ENCODE peak calls at places on chromosomes 3 and 15, in five cellular contexts. L is neuronal stem cell, N is H9, O is mesenchymal stem cell, A is H1. F is an unnamed sample.

GRCh38 chr3:186915808-186916796 is 14.2 kb upstream of the ST6GAL1 start:
- DNase-seq in L (no peak), N (no peak), O (no peak), A (no peak), F (peak)

GRCh38 chr3:50275160-50275995 is 3.5 kb upstream of the LSMEM2 start:
- DNase-seq in L (no peak), N (peak), O (no peak), A (peak), F (no peak)

GRCh38 chr3:99474776-99475175 is 163.6 kb upstream of the COL8A1 start:
- DNase-seq in L (no peak), N (no peak), O (peak), A (no peak), F (no peak)

GRCh38 chr15:78322243-78322642 is 17.9 kb upstream of the CRABP1 start:
- DNase-seq in L (no peak), N (peak), O (peak), A (no peak), F (no peak)

GRCh38 chr3:187955076-187955952 is 198.6 kb upstream of the LPP start:
- DNase-seq in L (no peak), N (no peak), O (peak), A (no peak), F (peak)

GRCh38 chr3:154130540-154130939 is 9.3 kb downstream of the ARHGEF26 start:
- DNase-seq in L (no peak), N (no peak), O (no peak), A (no peak), F (no peak)

GRCh38 chr15:65365229-65365628 is 12.6 kb downstream of the IGDCC3 start:
- DNase-seq in L (no peak), N (peak), O (peak), A (peak), F (peak)

GRCh38 chr3:23663661-23664186 is 142.0 kb upstream of the UBE2E1 start:
- DNase-seq in L (no peak), N (no peak), O (no peak), A (no peak), F (no peak)

GRCh38 chr3:141498592-141499223 is 11.9 kb downstream of the RASA2 start:
- DNase-seq in L (no peak), N (no peak), O (peak), A (no peak), F (no peak)

GRCh38 chr15:82917252-82917651 is 35.3 kb downstream of the HOMER2 start:
- DNase-seq in L (no peak), N (no peak), O (no peak), A (no peak), F (no peak)

GRCh38 chr3:53956591-53956990 is 64.9 kb upstream of the SELENOK start:
- DNase-seq in L (no peak), N (no peak), O (no peak), A (no peak), F (no peak)

GRCh38 chr3:79517766-79518413 is 249.9 kb downstream of the ROBO1 start:
- DNase-seq in L (peak), N (no peak), O (peak), A (no peak), F (peak)

GRCh38 chr3:150247456-150247855 is 160.6 kb upstream of the TSC22D2 start:
- DNase-seq in L (no peak), N (no peak), O (no peak), A (no peak), F (no peak)

GRCh38 chr3:146498002-146498736 is 28.8 kb upstream of the PLSCR2 start:
- DNase-seq in L (no peak), N (no peak), O (no peak), A (no peak), F (no peak)

GRCh38 chr15:62412634-62413033 is 247.5 kb upstream of the C2CD4B start:
- DNase-seq in L (no peak), N (no peak), O (no peak), A (no peak), F (no peak)

GRCh38 chr3:9028134-9028533 is 64.9 kb upstream of the RAD18 start:
- DNase-seq in L (no peak), N (no peak), O (no peak), A (no peak), F (no peak)

DNA sequence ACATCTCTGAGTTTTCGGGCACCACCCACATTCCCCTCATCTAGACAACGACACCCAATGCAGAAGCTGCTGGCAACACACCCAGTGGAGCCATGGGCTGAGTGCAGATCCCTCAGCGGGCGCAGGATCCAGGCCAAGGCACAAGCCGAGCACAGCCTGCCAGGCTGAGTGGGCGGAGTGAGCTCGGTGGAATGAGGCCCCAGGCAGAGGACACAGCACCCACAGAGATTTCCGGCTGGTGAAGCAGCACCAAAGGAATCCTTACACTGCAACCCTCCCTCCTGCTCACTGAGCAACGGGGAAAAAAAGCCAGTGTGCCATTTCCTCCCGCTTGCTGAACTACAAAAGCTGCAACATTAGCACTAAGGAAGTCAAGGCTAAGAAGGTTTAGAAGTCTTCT is 34.2 kb downstream of the ZMAT3 start:
- DNase-seq in L (no peak), N (peak), O (peak), A (no peak), F (peak)
- H3K9ac ChIP-seq in L (no peak), N (no peak), O (peak), A (no peak), F (no peak)

DNA sequence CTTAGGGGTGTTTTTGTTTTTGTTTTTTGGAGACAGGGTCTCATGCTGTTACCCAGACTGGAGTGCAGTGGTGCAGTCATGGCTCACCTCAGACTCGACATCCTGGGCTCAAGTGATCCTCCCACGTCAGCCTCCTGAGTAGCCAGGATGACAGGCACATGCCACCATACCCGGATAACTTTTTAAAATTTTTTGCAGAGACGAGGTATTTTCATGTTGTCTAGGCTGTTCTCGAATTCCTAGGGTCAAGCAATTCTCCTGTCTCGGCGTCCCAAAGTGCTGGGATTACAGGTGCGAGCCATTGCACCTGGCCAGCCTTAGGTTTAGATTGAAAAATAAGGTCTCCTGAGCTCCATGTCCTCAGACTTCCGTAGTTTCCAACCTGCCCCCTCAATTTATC is 14.2 kb upstream of the ANXA2 start:
- DNase-seq in L (no peak), N (no peak), O (no peak), A (no peak), F (peak)
- H3K27ac ChIP-seq in L (no peak), N (no peak), O (no peak), A (no peak), F (no peak)

GRCh38 chr3:157443873-157444770 is 7.5 kb downstream of the PTX3 start:
- DNase-seq in L (no peak), N (no peak), O (no peak), A (no peak), F (no peak)
- H2BK12ac ChIP-seq in L (no peak), N (no peak), O (no peak), A (no peak), F (no peak)

DNA sequence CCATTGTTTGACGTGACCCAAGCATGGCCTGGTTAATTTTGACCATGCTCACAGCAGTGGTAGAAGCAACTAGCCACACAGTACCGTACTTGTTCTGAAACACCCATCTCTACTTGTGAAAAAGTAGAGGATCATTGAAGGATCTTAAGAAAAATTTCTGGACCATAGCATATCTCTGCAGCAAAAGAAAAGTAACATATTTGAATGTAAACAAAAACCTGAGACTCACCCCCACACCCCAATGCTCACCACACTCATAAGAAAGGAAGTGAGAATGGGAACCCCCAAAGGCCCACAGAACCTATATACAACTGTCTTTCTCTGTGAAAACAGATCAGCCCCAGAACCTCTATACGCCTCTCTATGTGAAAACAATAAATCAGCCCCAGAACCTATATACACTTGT is 33.8 kb upstream of the TFRC start:
- DNase-seq in L (no peak), N (no peak), O (no peak), A (no peak), F (no peak)
- H3K9ac ChIP-seq in L (no peak), N (no peak), O (no peak), A (no peak), F (no peak)

GRCh38 chr3:177830411-177830849 is 633.1 kb upstream of the TBL1XR1 start:
- DNase-seq in L (no peak), N (no peak), O (peak), A (no peak), F (no peak)
- H3K27ac ChIP-seq in L (no peak), N (no peak), O (no peak), A (no peak), F (no peak)

GRCh38 chr3:41522620-41523019 is 323.3 kb downstream of the CTNNB1 start:
- DNase-seq in L (no peak), N (no peak), O (no peak), A (no peak), F (no peak)

GRCh38 chr3:41521000-41521655 is 321.8 kb downstream of the CTNNB1 start:
- DNase-seq in L (no peak), N (no peak), O (no peak), A (no peak), F (no peak)

GRCh38 chr3:41526995-41527573 is 327.8 kb downstream of the CTNNB1 start:
- DNase-seq in L (no peak), N (no peak), O (no peak), A (no peak), F (peak)

GRCh38 chr3:41523897-41524296 is 324.6 kb downstream of the CTNNB1 start:
- DNase-seq in L (no peak), N (no peak), O (no peak), A (no peak), F (no peak)

GRCh38 chr3:41525288-41526064 is 326.2 kb downstream of the CTNNB1 start:
- DNase-seq in L (no peak), N (no peak), O (no peak), A (no peak), F (no peak)
- H2BK12ac ChIP-seq in L (no peak), N (no peak), O (no peak), A (no peak), F (no peak)

F was measured in trophoblast cell.